ENCODE peak calls at places on chromosome 1, in four cellular contexts. X is pancreas, F is left lung, T is HCT116. L is an unnamed sample.

GRCh38 chr1:225882008-225882698 is at the start of gene TMEM63A:
- DNase-seq in X (peak; percentile 91), F (peak; percentile 93), T (peak; percentile 64), L (peak; percentile 95)

GRCh38 chr1:25148673-25149300 is 83.5 kb downstream of the SYF2 start:
- DNase-seq in X (no peak), F (no peak), T (no peak), L (no peak)

GRCh38 chr1:212353181-212353580 is 61.5 kb downstream of the PACC1 start:
- DNase-seq in X (no peak), F (no peak), T (no peak), L (no peak)

GRCh38 chr1:160062134-160062533 is 7.8 kb downstream of the KCNJ10 start:
- DNase-seq in X (no peak), F (no peak), T (no peak), L (no peak)

GRCh38 chr1:244796719-244797406 is 38.6 kb upstream of the COX20 start:
- DNase-seq in X (peak; percentile 44), F (no peak), T (peak; percentile 35), L (peak; percentile 63)

GRCh38 chr1:228015276-228016180 is 8.7 kb downstream of the WNT3A start:
- DNase-seq in X (no peak), F (peak; percentile 17), T (no peak), L (no peak)

GRCh38 chr1:156119503-156120209 is 5.1 kb downstream of the LMNA start:
- DNase-seq in X (no peak), F (no peak), T (no peak), L (peak; percentile 82)

GRCh38 chr1:226233293-226233692 is 9.8 kb downstream of the MIXL1 start:
- DNase-seq in X (no peak), F (no peak), T (no peak), L (no peak)

GRCh38 chr1:205945056-205945455 is 1.8 kb upstream of the SLC26A9 start:
- DNase-seq in X (no peak), F (no peak), T (no peak), L (no peak)

GRCh38 chr1:31707711-31708110 is 3.9 kb upstream of the COL16A1 start:
- DNase-seq in X (no peak), F (no peak), T (no peak), L (no peak)

GRCh38 chr1:161192476-161193465 is 6.1 kb downstream of the ADAMTS4 start:
- DNase-seq in X (peak; percentile 57), F (peak; percentile 58), T (peak; percentile 54), L (peak; percentile 67)

GRCh38 chr1:14599787-14600186 is 1.3 kb downstream of the KAZN start:
- DNase-seq in X (no peak), F (no peak), T (no peak), L (no peak)

GRCh38 chr1:198656500-198656932 is 17.7 kb downstream of the PTPRC start:
- DNase-seq in X (no peak), F (peak; percentile 61), T (no peak), L (peak; percentile 31)

GRCh38 chr1:40439247-40439646 is 11.0 kb upstream of the ZFP69B start:
- DNase-seq in X (no peak), F (no peak), T (no peak), L (no peak)

GRCh38 chr1:60878323-60878722 is 204.0 kb upstream of the NFIA start:
- DNase-seq in X (no peak), F (no peak), T (no peak), L (no peak)

GRCh38 chr1:89536555-89537393 is 12.1 kb downstream of the LRRC8B start:
- DNase-seq in X (no peak), F (no peak), T (no peak), L (no peak)

GRCh38 chr1:64121766-64122385 is 81.5 kb upstream of the UBE2U start:
- DNase-seq in X (no peak), F (no peak), T (no peak), L (no peak)

GRCh38 chr1:203325418-203326091 is 20.2 kb downstream of the BTG2 start:
- DNase-seq in X (peak; percentile 71), F (peak; percentile 76), T (no peak), L (peak; percentile 63)

GRCh38 chr1:10803971-10804820 is 7.8 kb upstream of the CASZ1 start:
- DNase-seq in X (no peak), F (peak; percentile 59), T (no peak), L (no peak)

GRCh38 chr1:161200421-161200991 is 1.7 kb upstream of the ADAMTS4 start:
- DNase-seq in X (no peak), F (no peak), T (no peak), L (no peak)

GRCh38 chr1:219664310-219665029 is 51.6 kb upstream of the ZC3H11B start:
- DNase-seq in X (no peak), F (no peak), T (no peak), L (no peak)

GRCh38 chr1:65658122-65658521 is 134.6 kb upstream of the PDE4B start:
- DNase-seq in X (no peak), F (no peak), T (no peak), L (no peak)

GRCh38 chr1:17370618-17371017 is 1.4 kb upstream of the PADI6 start:
- DNase-seq in X (no peak), F (no peak), T (peak; percentile 37), L (no peak)

GRCh38 chr1:107666493-107666892 is 298.5 kb downstream of the VAV3 start:
- DNase-seq in X (no peak), F (no peak), T (no peak), L (no peak)

GRCh38 chr1:96060621-96061020 is 661.0 kb upstream of the PTBP2 start:
- DNase-seq in X (no peak), F (no peak), T (no peak), L (no peak)

GRCh38 chr1:65235867-65236805 is 73.2 kb upstream of the DNAJC6 start:
- DNase-seq in X (no peak), F (no peak), T (peak; percentile 41), L (no peak)

GRCh38 chr1:20645414-20645813 is 12.2 kb downstream of the PINK1 start:
- DNase-seq in X (no peak), F (no peak), T (no peak), L (no peak)

GRCh38 chr1:119001181-119002018 is 13.3 kb upstream of the TBX15 start:
- DNase-seq in X (no peak), F (no peak), T (no peak), L (no peak)

GRCh38 chr1:243968413-243968812 is 82.7 kb upstream of the ZBTB18 start:
- DNase-seq in X (no peak), F (no peak), T (no peak), L (no peak)

GRCh38 chr1:244778356-244778755 is 57.1 kb upstream of the COX20 start:
- DNase-seq in X (no peak), F (no peak), T (peak; percentile 19), L (no peak)

GRCh38 chr1:65395887-65396612 is 24.4 kb upstream of the LEPR start:
- DNase-seq in X (no peak), F (no peak), T (no peak), L (no peak)

GRCh38 chr1:247295274-247295684 is 36.4 kb downstream of the ZNF496 start:
- DNase-seq in X (no peak), F (no peak), T (no peak), L (peak; percentile 10)

GRCh38 chr1:179353546-179353945 is 12.2 kb upstream of the AXDND1 start:
- DNase-seq in X (peak; percentile 18), F (no peak), T (no peak), L (no peak)

GRCh38 chr1:147717706-147718097 is 42.7 kb downstream of the GJA5 start:
- DNase-seq in X (no peak), F (no peak), T (no peak), L (no peak)

GRCh38 chr1:90826024-90826423 is 108.9 kb upstream of the BARHL2 start:
- DNase-seq in X (no peak), F (no peak), T (no peak), L (no peak)

GRCh38 chr1:239321877-239322276 is 64.5 kb upstream of the CHRM3 start:
- DNase-seq in X (no peak), F (no peak), T (no peak), L (no peak)

GRCh38 chr1:235004276-235004675 is 124.4 kb downstream of the TOMM20 start:
- DNase-seq in X (no peak), F (no peak), T (no peak), L (no peak)

GRCh38 chr1:198088360-198089071 is 68.3 kb upstream of the NEK7 start:
- DNase-seq in X (no peak), F (peak; percentile 61), T (peak; percentile 28), L (no peak)

DNA sequence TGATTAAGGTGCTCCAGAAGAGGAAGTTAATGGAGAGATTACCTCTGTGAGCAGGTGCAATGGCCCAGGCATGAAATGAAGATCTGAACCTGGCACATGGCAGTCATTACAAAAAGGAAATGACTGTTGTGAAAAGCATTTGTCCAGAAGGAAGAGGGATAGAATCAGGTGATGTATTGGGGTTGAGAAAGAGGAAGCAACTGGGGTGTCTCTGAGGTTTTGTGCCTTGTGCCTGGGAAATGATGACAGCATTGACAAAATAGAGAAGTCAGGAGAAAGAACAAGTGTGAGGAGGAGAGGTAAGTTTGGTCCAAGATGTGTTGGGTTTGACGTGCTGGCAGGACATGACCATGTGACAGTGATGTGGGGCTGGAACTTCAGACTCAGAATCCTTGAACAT is 5.6 kb downstream of the CRCT1 start:
- DNase-seq in X (no peak), F (no peak), T (no peak), L (no peak)
- H3K9me3 ChIP-seq in X (no peaks in the 10 kb centered on the region), F (no peaks in the 10 kb centered on the region), T (no peaks in the 10 kb centered on the region), L (no peaks in the 10 kb centered on the region)

GRCh38 chr1:233487415-233487814 is 126.5 kb upstream of the KCNK1 start:
- DNase-seq in X (no peak), F (no peak), T (no peak), L (no peak)
- TF ChIP-seq CTCF in X (no peak), F (no peak), T (no peak), L (no peak)

GRCh38 chr1:154776339-154776605 is 93.8 kb downstream of the KCNN3 start:
- DNase-seq in X (no peak), F (no peak), T (no peak), L (no peak)
- H3K9me3 ChIP-seq in X (no peaks in the 10 kb centered on the region), F (no peaks in the 10 kb centered on the region), T (no peaks in the 10 kb centered on the region), L (no peaks in the 10 kb centered on the region)

GRCh38 chr1:178238722-178239510 is 145.0 kb downstream of the RASAL2 start:
- DNase-seq in X (no peak), F (no peak), T (peak; percentile 98), L (no peak)

GRCh38 chr1:178243890-178244289 is 150.0 kb downstream of the RASAL2 start:
- DNase-seq in X (no peak), F (no peak), T (no peak), L (no peak)

GRCh38 chr1:178243119-178243518 is 149.2 kb downstream of the RASAL2 start:
- DNase-seq in X (no peak), F (no peak), T (no peak), L (no peak)

GRCh38 chr1:178241057-178241456 is 147.2 kb downstream of the RASAL2 start:
- DNase-seq in X (no peak), F (no peak), T (no peak), L (no peak)

GRCh38 chr1:178241837-178242236 is 147.9 kb downstream of the RASAL2 start:
- DNase-seq in X (no peak), F (no peak), T (no peak), L (no peak)
- TF ChIP-seq CTCF in X (peak; percentile 20), F (no peak), T (peak; percentile 44), L (peak; percentile 24)

GRCh38 chr1:68975534-68975933 is 478.7 kb upstream of the DEPDC1 start:
- DNase-seq in X (no peak), F (no peak), T (no peak), L (no peak)
- H3K9me3 ChIP-seq in X (no peaks in the 10 kb centered on the region), F (no peaks in the 10 kb centered on the region), T (no peaks in the 10 kb centered on the region), L (no peaks in the 10 kb centered on the region)

L was measured in adrenal gland.